ENCODE peak calls at places on chromosome 14, in four cellular contexts. T is body of pancreas, J is AG09309, B is cardiac muscle cell. N is an unnamed sample.

GRCh38 chr14:105489607-105490317 is 1.3 kb upstream of the TEDC1 start:
- DNase-seq in T (peak; percentile 93), J (peak; percentile 27), B (peak; percentile 90), N (peak; percentile 81)

GRCh38 chr14:37623552-37623951 is 28.1 kb downstream of the TTC6 start:
- DNase-seq in T (no peak), J (peak; percentile 44), B (no peak), N (no peak)

GRCh38 chr14:32607399-32607798 is 278.3 kb downstream of the AKAP6 start:
- DNase-seq in T (no peak), J (no peak), B (peak; percentile 66), N (no peak)

GRCh38 chr14:89625208-89625987 is 208.4 kb upstream of the FOXN3 start:
- DNase-seq in T (peak; percentile 29), J (no peak), B (no peak), N (no peak)

GRCh38 chr14:63770187-63770807 is 42.4 kb upstream of the SGPP1 start:
- DNase-seq in T (peak; percentile 64), J (peak; percentile 50), B (no peak), N (no peak)

GRCh38 chr14:21192875-21193535 is 37.1 kb upstream of the OR5AU1 start:
- DNase-seq in T (no peak), J (no peak), B (no peak), N (no peak)

GRCh38 chr14:72700338-72701231 is 193.3 kb downstream of the DPF3 start:
- DNase-seq in T (no peak), J (no peak), B (no peak), N (no peak)

GRCh38 chr14:102187044-102187443 is 47.3 kb downstream of the WDR20 start:
- DNase-seq in T (no peak), J (peak; percentile 51), B (no peak), N (no peak)

GRCh38 chr14:101241807-101242278 is 319.5 kb upstream of the DIO3 start:
- DNase-seq in T (no peak), J (no peak), B (no peak), N (peak; percentile 33)

GRCh38 chr14:51205486-51205885 is 34.6 kb upstream of the TMX1 start:
- DNase-seq in T (no peak), J (no peak), B (no peak), N (no peak)

GRCh38 chr14:55438066-55438683 is 2.2 kb downstream of the TBPL2 start:
- DNase-seq in T (peak; percentile 31), J (peak; percentile 29), B (peak; percentile 66), N (no peak)

GRCh38 chr14:21090194-21090939 is 8.1 kb downstream of the ZNF219 start:
- DNase-seq in T (peak; percentile 47), J (no peak), B (no peak), N (no peak)

GRCh38 chr14:85248881-85249635 is 280.9 kb upstream of the FLRT2 start:
- DNase-seq in T (no peak), J (no peak), B (peak; percentile 10), N (no peak)

GRCh38 chr14:50714452-50715073 is 46.5 kb upstream of the SAV1 start:
- DNase-seq in T (no peak), J (no peak), B (peak; percentile 54), N (no peak)

GRCh38 chr14:31127690-31128089 is 79.9 kb downstream of the HECTD1 start:
- DNase-seq in T (no peak), J (no peak), B (no peak), N (no peak)

GRCh38 chr14:65927871-65928270 is 515.3 kb downstream of the FUT8 start:
- DNase-seq in T (no peak), J (no peak), B (no peak), N (no peak)

GRCh38 chr14:90658541-90658967 is 157.7 kb downstream of the TTC7B start:
- DNase-seq in T (no peak), J (no peak), B (no peak), N (no peak)

GRCh38 chr14:58107947-58108552 is 44.0 kb downstream of the ARMH4 start:
- DNase-seq in T (peak; percentile 42), J (peak; percentile 40), B (peak; percentile 60), N (no peak)
- TF ChIP-seq CTCF in T (peak; percentile 76), J (peak; percentile 78), B (peak; percentile 75), N (peak; percentile 51)

GRCh38 chr14:92792885-92793284 is 1.2 kb upstream of the GOLGA5 start:
- DNase-seq in T (no peak), J (no peak), B (no peak), N (no peak)
- TF ChIP-seq CTCF in T (no peak), J (no peak), B (no peak), N (no peak)

GRCh38 chr14:92748259-92749016 is at the start of gene LGMN:
- DNase-seq in T (peak; percentile 95), J (peak; percentile 64), B (peak; percentile 98), N (peak; percentile 88)
- TF ChIP-seq CTCF in T (peak; percentile 19), J (no peak), B (no peak), N (no peak)

DNA sequence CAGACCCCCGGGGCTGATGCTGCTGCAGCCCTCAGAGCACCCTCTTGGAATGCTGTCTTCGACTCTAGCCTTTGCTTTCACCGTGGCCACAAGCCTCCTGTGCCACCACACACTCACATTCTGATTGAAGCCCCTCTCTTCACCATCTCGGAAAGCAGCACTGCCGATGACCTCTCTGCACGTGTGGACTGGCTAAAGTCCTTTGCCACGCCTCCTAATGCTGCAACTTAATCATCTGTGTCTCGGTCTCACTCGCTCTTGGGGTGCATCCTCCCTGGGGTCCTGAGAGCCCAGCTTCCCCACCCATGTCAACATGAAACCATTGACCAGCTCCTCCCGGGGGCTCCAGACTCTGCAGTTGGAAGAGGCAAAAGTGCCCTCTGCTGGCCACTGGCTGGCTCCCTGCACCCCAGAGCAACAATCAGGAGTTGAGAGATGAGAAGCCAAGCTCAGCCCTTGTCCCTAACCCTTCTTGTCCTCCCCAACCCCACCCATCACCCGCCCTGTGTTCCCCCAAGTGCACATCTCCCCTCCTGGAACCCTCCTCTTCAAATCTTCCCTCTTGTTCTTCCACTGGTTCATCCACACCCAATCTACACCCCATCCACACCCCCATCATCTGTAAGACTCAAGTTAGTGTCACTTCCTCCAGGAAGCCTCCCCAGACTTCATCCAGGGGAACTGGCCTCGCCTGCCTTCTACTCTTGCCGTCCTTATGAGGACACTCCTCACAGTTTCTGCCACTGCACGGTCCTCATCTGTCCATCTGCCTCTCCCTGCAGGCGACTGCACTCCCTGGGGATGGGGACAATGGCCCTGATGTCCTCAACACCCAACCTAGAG is 23.6 kb upstream of the FAM181A start:
- DNase-seq in T (no peak), J (no peak), B (peak; percentile 63), N (no peak)
- TF ChIP-seq CTCF in T (no peak), J (peak; percentile 34), B (peak; percentile 45), N (no peak)